ENCODE peak calls at places on chromosomes 2 and 18, in six cellular contexts. X is brain microvascular endothelial cell, T is cardiac muscle cell, Q is Caco-2, N is lung, U is cardiac fibroblast. G is an unnamed sample.

GRCh38 chr18:42545825-42546224 is 569.7 kb downstream of the RIT2 start:
- DNase-seq in Q (no peak), N (no peak), X (peak), U (peak), T (peak), G (no peak)

GRCh38 chr2:207516206-207516605 is 13.6 kb upstream of the CREB1 start:
- DNase-seq in Q (no peak), U (peak), N (no peak), X (no peak), T (no peak), G (no peak)

GRCh38 chr2:173999272-173999671 is 34.1 kb upstream of the SP3 start:
- DNase-seq in N (no peak), X (no peak), T (no peak), Q (no peak), U (no peak), G (no peak)

GRCh38 chr18:8938817-8939216 is 163.7 kb upstream of the NDUFV2 start:
- DNase-seq in N (no peak), T (peak), U (peak), Q (no peak), X (no peak), G (no peak)

GRCh38 chr2:41759880-41760279 is 287.9 kb upstream of the PKDCC start:
- DNase-seq in U (no peak), N (no peak), X (no peak), T (no peak), Q (no peak), G (no peak)

GRCh38 chr2:172223601-172224054 is 120.9 kb upstream of the DLX2 start:
- DNase-seq in Q (no peak), U (no peak), X (no peak), T (no peak), N (no peak), G (no peak)

GRCh38 chr2:181468857-181469256 is 11.7 kb downstream of the ITGA4 start:
- DNase-seq in T (no peak), X (no peak), N (no peak), U (no peak), Q (no peak), G (no peak)

GRCh38 chr2:47528874-47529273 is 125.9 kb downstream of the MSH2 start:
- DNase-seq in U (no peak), X (peak), Q (no peak), N (no peak), T (no peak), G (no peak)

GRCh38 chr18:31557446-31557845 is 34.2 kb upstream of the TTR start:
- DNase-seq in X (no peak), N (no peak), U (no peak), T (no peak), Q (no peak), G (no peak)

GRCh38 chr2:181070119-181070833 is 89.9 kb downstream of the UBE2E3 start:
- DNase-seq in X (peak), U (peak), N (no peak), T (peak), Q (no peak), G (peak)

GRCh38 chr18:53056064-53056463 is 716.1 kb downstream of the DCC start:
- DNase-seq in N (no peak), U (no peak), T (no peak), X (no peak), Q (no peak), G (no peak)

GRCh38 chr2:1234731-1235308 is 178.4 kb upstream of the TPO start:
- DNase-seq in Q (no peak), N (no peak), X (peak), U (peak), T (no peak), G (no peak)

GRCh38 chr2:228126401-228126800 is 55.1 kb downstream of the SPHKAP start:
- DNase-seq in X (no peak), T (no peak), Q (no peak), U (no peak), N (no peak), G (no peak)

GRCh38 chr2:19542796-19543195 is 184.4 kb upstream of the OSR1 start:
- DNase-seq in T (no peak), N (no peak), X (no peak), U (no peak), Q (no peak), G (no peak)

GRCh38 chr2:232698552-232699091 is 1.5 kb downstream of the GIGYF2 start:
- DNase-seq in N (no peak), X (no peak), Q (no peak), U (no peak), T (peak), G (no peak)

GRCh38 chr2:155574941-155575340 is 757.6 kb downstream of the NR4A2 start:
- DNase-seq in N (no peak), U (no peak), X (no peak), Q (no peak), T (no peak), G (no peak)

GRCh38 chr2:240932724-240933047 is 26.6 kb downstream of the CROCC2 start:
- DNase-seq in T (no peak), N (no peak), Q (no peak), X (no peak), U (no peak), G (no peak)

GRCh38 chr2:231111987-231112386 is 12.9 kb downstream of the HTR2B start:
- DNase-seq in N (no peak), Q (no peak), U (peak), X (peak), T (peak), G (no peak)

GRCh38 chr2:227415538-227416424 is 28.0 kb upstream of the SCYGR1 start:
- DNase-seq in T (peak), N (peak), U (peak), Q (no peak), X (peak), G (peak)

GRCh38 chr2:128488429-128488828 is 169.8 kb upstream of the HS6ST1 start:
- DNase-seq in Q (no peak), U (no peak), N (no peak), T (peak), X (no peak), G (no peak)

GRCh38 chr2:64214281-64215115 is 70.3 kb upstream of the PELI1 start:
- DNase-seq in U (peak), T (no peak), N (no peak), X (no peak), Q (no peak), G (no peak)

GRCh38 chr2:69125816-69126215 is 112.8 kb downstream of the ANTXR1 start:
- DNase-seq in N (no peak), Q (no peak), U (no peak), X (no peak), T (no peak), G (no peak)

GRCh38 chr2:200615247-200615646 is 29.4 kb downstream of the AOX1 start:
- DNase-seq in Q (no peak), U (peak), T (peak), N (no peak), X (peak), G (peak)
- TF ChIP-seq CTCF in Q (no peak), U (peak), T (no peak), N (no peak), X (peak), G (peak)

DNA sequence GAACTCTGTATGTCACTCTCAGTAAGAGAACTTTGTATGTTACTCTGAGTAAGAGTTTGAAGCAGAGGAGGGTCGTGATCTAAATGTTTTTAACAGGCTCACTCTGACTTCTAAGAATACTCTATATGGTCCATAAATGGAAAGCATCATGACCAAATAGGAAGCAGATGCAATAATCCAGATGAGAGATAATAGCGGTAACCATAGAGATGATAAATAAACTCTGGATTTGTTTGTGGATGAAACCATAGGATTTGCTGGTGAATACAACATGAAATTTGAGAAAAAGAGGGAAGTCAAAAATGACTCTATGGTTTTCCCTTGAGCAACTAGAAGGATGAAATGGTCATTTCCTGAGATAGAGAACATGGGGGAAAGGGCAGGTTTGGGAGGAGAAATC is 3.9 kb downstream of the HEATR5B start:
- DNase-seq in N (no peak), X (no peak), T (no peak), Q (no peak), U (peak), G (no peak)
- H3K4me3 ChIP-seq in N (no peak), X (no peak), T (no peak), Q (no peak), U (no peak), G (no peak)

GRCh38 chr2:180001726-180002125 is 5.4 kb downstream of the CWC22 start:
- DNase-seq in U (no peak), Q (no peak), N (no peak), X (no peak), T (no peak), G (no peak)
- TF ChIP-seq CTCF in U (no peak), Q (no peak), N (no peak), X (no peak), T (peak), G (no peak)

DNA sequence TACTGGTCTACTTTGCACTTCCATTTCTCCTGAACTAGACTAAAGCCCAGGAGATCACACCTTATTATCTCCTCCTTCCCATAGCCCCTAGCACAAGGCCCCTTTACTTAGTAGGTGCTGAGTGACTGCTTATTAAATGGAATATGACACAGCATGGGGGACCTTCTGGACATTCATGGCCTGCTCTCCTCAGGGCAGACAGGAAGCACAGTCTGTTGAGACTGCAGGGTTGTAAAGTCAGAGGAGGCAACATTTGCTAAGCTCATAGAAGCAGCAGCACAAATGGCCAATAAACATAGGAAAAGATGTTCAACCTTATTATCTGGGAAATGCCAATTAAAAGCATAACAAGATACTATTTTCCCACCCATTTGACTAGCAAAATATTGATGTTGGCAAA is 75.3 kb downstream of the DNMT3A start:
- DNase-seq in T (no peak), N (no peak), Q (no peak), X (no peak), U (no peak), G (no peak)
- H3K4me3 ChIP-seq in T (no peak), N (no peak), Q (no peak), X (no peak), U (no peak), G (no peak)

GRCh38 chr18:24326211-24326610 is 71.4 kb downstream of the OSBPL1A start:
- DNase-seq in U (no peak), Q (no peak), X (no peak), T (no peak), N (no peak), G (no peak)
- TF ChIP-seq CTCF in U (no peak), Q (no peak), X (no peak), T (no peak), N (no peak), G (no peak)

DNA sequence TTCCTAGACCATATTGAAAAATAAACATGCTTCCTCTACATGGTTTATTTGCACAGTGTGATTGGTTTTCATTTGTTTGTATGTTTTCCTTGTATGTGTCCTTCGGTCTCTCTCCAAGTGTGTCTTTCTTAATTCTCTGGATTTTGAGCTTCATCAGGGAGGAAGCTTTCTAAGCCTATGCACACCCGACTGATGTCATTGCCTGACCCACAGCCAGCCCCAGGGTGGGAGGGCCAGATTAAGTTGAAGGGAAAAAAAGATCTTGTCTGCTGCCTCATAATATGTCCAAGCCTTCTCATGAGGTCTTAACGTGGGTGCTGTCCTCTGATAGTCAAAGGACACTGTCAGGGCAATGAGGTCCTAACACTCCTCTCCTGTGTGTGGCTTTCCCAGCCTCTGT is 115.2 kb downstream of the MARCHF4 start:
- DNase-seq in Q (no peak), T (no peak), X (no peak), N (no peak), U (no peak), G (no peak)
- H3K4me3 ChIP-seq in Q (no peak), T (no peak), X (no peak), N (no peak), U (no peak), G (no peak)

GRCh38 chr2:179588486-179589145 is 272.8 kb downstream of the ZNF385B start:
- DNase-seq in U (no peak), T (no peak), N (no peak), Q (no peak), X (no peak), G (no peak)
- TF ChIP-seq CTCF in U (no peak), T (no peak), N (no peak), Q (no peak), X (no peak), G (no peak)

GRCh38 chr2:119156105-119156890 is 2.3 kb downstream of the C1QL2 start:
- DNase-seq in U (no peak), X (no peak), Q (no peak), T (no peak), N (no peak), G (no peak)
- H3K4me3 ChIP-seq in U (no peak), X (no peak), Q (no peak), T (no peak), N (no peak), G (no peak)

GRCh38 chr18:59323931-59324622 is 5.6 kb upstream of the CPLX4 start:
- DNase-seq in T (no peak), Q (no peak), U (peak), X (peak), N (no peak), G (no peak)

GRCh38 chr18:59318460-59318859 is at the start of gene CPLX4:
- DNase-seq in T (no peak), X (no peak), N (no peak), U (no peak), Q (no peak), G (no peak)
- TF ChIP-seq CTCF in T (no peak), X (no peak), N (no peak), U (no peak), Q (no peak), G (no peak)